ENCODE peak calls at places on chromosomes 5 and 9, in ten cellular contexts. A, Z, H, N, Q, C, E, P, S and M are unnamed samples.

GRCh38 chr5:95620870-95621838 is 1.3 kb downstream of the GPR150 start:
- DNase-seq in A (peak; percentile 23), Z (peak; percentile 64), H (no peak), N (peak; percentile 59), Q (no peak), C (peak; percentile 16), E (peak; percentile 32), P (no peak), S (peak; percentile 52), M (peak; percentile 75)

GRCh38 chr5:83662558-83662957 is 58.1 kb downstream of the HAPLN1 start:
- DNase-seq in A (no peak), Z (no peak), H (no peak), N (no peak), Q (no peak), C (no peak), E (no peak), P (no peak), S (no peak), M (no peak)

GRCh38 chr9:37650873-37651768 is at the start of gene FRMPD1:
- DNase-seq in A (peak; percentile 36), Z (peak; percentile 80), H (peak; percentile 18), N (peak; percentile 93), Q (no peak), C (peak; percentile 44), E (peak; percentile 41), P (no peak), S (peak; percentile 64), M (peak; percentile 88)

GRCh38 chr9:71921190-71921814 is 9.9 kb downstream of the C9orf85 start:
- DNase-seq in A (no peak), Z (no peak), H (no peak), N (peak; percentile 66), Q (no peak), C (no peak), E (no peak), P (no peak), S (no peak), M (no peak)

GRCh38 chr5:78984020-78984610 is 995 bp downstream of the ARSB start:
- DNase-seq in A (peak; percentile 32), Z (no peak), H (no peak), N (peak; percentile 34), Q (no peak), C (no peak), E (no peak), P (no peak), S (no peak), M (no peak)

GRCh38 chr5:106311230-106311629 is 1359.5 kb downstream of the EFNA5 start:
- DNase-seq in A (peak; percentile 87), Z (no peak), H (no peak), N (no peak), Q (no peak), C (no peak), E (no peak), P (no peak), S (no peak), M (no peak)

GRCh38 chr9:18296702-18297531 is 177.0 kb upstream of the ADAMTSL1 start:
- DNase-seq in A (peak; percentile 28), Z (no peak), H (no peak), N (no peak), Q (no peak), C (no peak), E (no peak), P (no peak), S (no peak), M (no peak)

GRCh38 chr5:140189977-140190867 is 15.2 kb downstream of the CYSTM1 start:
- DNase-seq in A (peak; percentile 66), Z (no peak), H (no peak), N (no peak), Q (no peak), C (no peak), E (no peak), P (no peak), S (no peak), M (no peak)

GRCh38 chr9:5579881-5580280 is 49.0 kb upstream of the RIC1 start:
- DNase-seq in A (no peak), Z (no peak), H (no peak), N (no peak), Q (no peak), C (no peak), E (no peak), P (no peak), S (no peak), M (no peak)

GRCh38 chr9:36487482-36488321 is 85.0 kb upstream of the MELK start:
- DNase-seq in A (peak; percentile 95), Z (peak; percentile 95), H (peak; percentile 78), N (peak; percentile 94), Q (peak; percentile 68), C (peak; percentile 63), E (peak; percentile 86), P (peak; percentile 62), S (peak; percentile 93), M (peak; percentile 98)

GRCh38 chr5:27124590-27124989 is 86.2 kb upstream of the CDH9 start:
- DNase-seq in A (peak; percentile 71), Z (no peak), H (no peak), N (peak; percentile 25), Q (no peak), C (peak; percentile 21), E (no peak), P (no peak), S (no peak), M (no peak)

GRCh38 chr9:133502112-133502511 is 22.6 kb downstream of the MYMK start:
- DNase-seq in A (no peak), Z (no peak), H (no peak), N (no peak), Q (no peak), C (no peak), E (no peak), P (no peak), S (no peak), M (no peak)

GRCh38 chr9:17116400-17116837 is 18.4 kb upstream of the CNTLN start:
- DNase-seq in A (peak; percentile 67), Z (no peak), H (no peak), N (peak; percentile 23), Q (no peak), C (peak; percentile 31), E (no peak), P (no peak), S (no peak), M (no peak)

GRCh38 chr5:97167435-97167834 is 15.6 kb downstream of the RIOK2 start:
- DNase-seq in A (no peak), Z (no peak), H (no peak), N (no peak), Q (no peak), C (no peak), E (no peak), P (no peak), S (no peak), M (no peak)

GRCh38 chr9:94581711-94582110 is 11.9 kb downstream of the FBP2 start:
- DNase-seq in A (no peak), Z (no peak), H (no peak), N (no peak), Q (no peak), C (no peak), E (no peak), P (no peak), S (no peak), M (no peak)

GRCh38 chr9:70069734-70070133 is 26.1 kb downstream of the MAMDC2 start:
- DNase-seq in A (no peak), Z (no peak), H (no peak), N (no peak), Q (no peak), C (no peak), E (no peak), P (no peak), S (no peak), M (no peak)

GRCh38 chr5:16037121-16037520 is 142.5 kb downstream of the MARCHF11 start:
- DNase-seq in A (no peak), Z (no peak), H (no peak), N (no peak), Q (no peak), C (no peak), E (no peak), P (no peak), S (no peak), M (no peak)

GRCh38 chr9:135137398-135137832 is 49.9 kb downstream of the OLFM1 start:
- DNase-seq in A (no peak), Z (no peak), H (no peak), N (peak; percentile 47), Q (no peak), C (no peak), E (no peak), P (no peak), S (no peak), M (no peak)

GRCh38 chr5:30918171-30918570 is 275.3 kb upstream of the CDH6 start:
- DNase-seq in A (peak; percentile 91), Z (no peak), H (no peak), N (no peak), Q (no peak), C (no peak), E (no peak), P (no peak), S (no peak), M (no peak)

GRCh38 chr9:111300140-111300735 is 29.8 kb downstream of the OR2K2 start:
- DNase-seq in A (no peak), Z (no peak), H (no peak), N (no peak), Q (no peak), C (no peak), E (no peak), P (no peak), S (no peak), M (no peak)

GRCh38 chr5:151675956-151676712 is 10.6 kb downstream of the SPARC start:
- DNase-seq in A (peak; percentile 18), Z (no peak), H (no peak), N (no peak), Q (no peak), C (no peak), E (no peak), P (no peak), S (no peak), M (no peak)

GRCh38 chr5:63555874-63556273 is 406.4 kb downstream of the HTR1A start:
- DNase-seq in A (no peak), Z (no peak), H (no peak), N (no peak), Q (no peak), C (no peak), E (no peak), P (no peak), S (no peak), M (no peak)

GRCh38 chr5:132396589-132397001 is 27.1 kb downstream of the SLC22A5 start:
- DNase-seq in A (no peak), Z (no peak), H (no peak), N (no peak), Q (no peak), C (no peak), E (no peak), P (no peak), S (no peak), M (no peak)

GRCh38 chr5:173741729-173742431 is 125.4 kb upstream of the BOD1 start:
- DNase-seq in A (no peak), Z (no peak), H (no peak), N (no peak), Q (no peak), C (no peak), E (no peak), P (no peak), S (no peak), M (no peak)

GRCh38 chr9:38127271-38127839 is 58.3 kb upstream of the SHB start:
- DNase-seq in A (peak; percentile 23), Z (no peak), H (no peak), N (no peak), Q (no peak), C (no peak), E (no peak), P (no peak), S (no peak), M (no peak)

GRCh38 chr9:136808781-136809158 is 1.0 kb downstream of the RABL6 start:
- DNase-seq in A (peak; percentile 61), Z (no peak), H (no peak), N (no peak), Q (no peak), C (no peak), E (no peak), P (no peak), S (no peak), M (no peak)

GRCh38 chr5:174945853-174946252 is 221.5 kb downstream of the MSX2 start:
- DNase-seq in A (no peak), Z (no peak), H (no peak), N (no peak), Q (no peak), C (no peak), E (no peak), P (no peak), S (no peak), M (no peak)

GRCh38 chr5:93574041-93574938 is 6.7 kb downstream of the NR2F1-AS1 start:
- DNase-seq in A (peak; percentile 57), Z (no peak), H (no peak), N (no peak), Q (no peak), C (no peak), E (no peak), P (no peak), S (no peak), M (no peak)